ENCODE peak calls at places on chromosomes 3 and 15, in five cellular contexts. One of them, this sample, is unnamed.

GRCh38 chr3:151166161-151166560 is 36.9 kb downstream of the GPR171 start:
- DNase-seq in GM12878: no peak
- DNase-seq in HepG2: peak
- DNase-seq in H1: no peak
- DNase-seq in HCT116: no peak
- DNase-seq in this sample: no peak

GRCh38 chr3:106578911-106579310 is 710.1 kb upstream of the CBLB start:
- DNase-seq in GM12878: no peak
- DNase-seq in HCT116: no peak
- DNase-seq in H1: no peak
- DNase-seq in HepG2: no peak
- DNase-seq in this sample: no peak

GRCh38 chr3:56799251-56799882 is 2.4 kb downstream of the ARHGEF3 start:
- DNase-seq in HCT116: peak
- DNase-seq in H1: no peak
- DNase-seq in HepG2: peak
- DNase-seq in GM12878: no peak
- DNase-seq in this sample: peak

GRCh38 chr15:75349851-75350588 is 3.2 kb downstream of the NEIL1 start:
- DNase-seq in HepG2: no peak
- DNase-seq in GM12878: peak
- DNase-seq in H1: no peak
- DNase-seq in HCT116: no peak
- DNase-seq in this sample: no peak

GRCh38 chr15:72339777-72340177 is 19.8 kb upstream of the CELF6 start:
- DNase-seq in HepG2: peak
- DNase-seq in HCT116: no peak
- DNase-seq in H1: no peak
- DNase-seq in GM12878: no peak
- DNase-seq in this sample: peak

GRCh38 chr3:119237299-119237698 is 3.4 kb downstream of the B4GALT4 start:
- DNase-seq in HCT116: no peak
- DNase-seq in HepG2: no peak
- DNase-seq in H1: no peak
- DNase-seq in GM12878: no peak
- DNase-seq in this sample: no peak

GRCh38 chr3:56860351-56860750 is 58.6 kb upstream of the ARHGEF3 start:
- DNase-seq in H1: no peak
- DNase-seq in HepG2: no peak
- DNase-seq in HCT116: no peak
- DNase-seq in GM12878: no peak
- DNase-seq in this sample: no peak

GRCh38 chr15:101121511-101122090 is 130.2 kb downstream of the CHSY1 start:
- DNase-seq in H1: no peak
- DNase-seq in HCT116: no peak
- DNase-seq in GM12878: no peak
- DNase-seq in HepG2: no peak
- DNase-seq in this sample: peak

GRCh38 chr15:83516935-83517334 is 69.8 kb downstream of the SH3GL3 start:
- DNase-seq in H1: no peak
- DNase-seq in GM12878: no peak
- DNase-seq in HCT116: no peak
- DNase-seq in HepG2: no peak
- DNase-seq in this sample: no peak

GRCh38 chr3:171835613-171836012 is 7.5 kb upstream of the TMEM212 start:
- DNase-seq in HCT116: no peak
- DNase-seq in HepG2: no peak
- DNase-seq in GM12878: no peak
- DNase-seq in H1: no peak
- DNase-seq in this sample: no peak

GRCh38 chr3:151827816-151828215 is 13.9 kb downstream of the AADAC start:
- DNase-seq in HepG2: no peak
- DNase-seq in H1: no peak
- DNase-seq in HCT116: no peak
- DNase-seq in GM12878: no peak
- DNase-seq in this sample: no peak

DNA sequence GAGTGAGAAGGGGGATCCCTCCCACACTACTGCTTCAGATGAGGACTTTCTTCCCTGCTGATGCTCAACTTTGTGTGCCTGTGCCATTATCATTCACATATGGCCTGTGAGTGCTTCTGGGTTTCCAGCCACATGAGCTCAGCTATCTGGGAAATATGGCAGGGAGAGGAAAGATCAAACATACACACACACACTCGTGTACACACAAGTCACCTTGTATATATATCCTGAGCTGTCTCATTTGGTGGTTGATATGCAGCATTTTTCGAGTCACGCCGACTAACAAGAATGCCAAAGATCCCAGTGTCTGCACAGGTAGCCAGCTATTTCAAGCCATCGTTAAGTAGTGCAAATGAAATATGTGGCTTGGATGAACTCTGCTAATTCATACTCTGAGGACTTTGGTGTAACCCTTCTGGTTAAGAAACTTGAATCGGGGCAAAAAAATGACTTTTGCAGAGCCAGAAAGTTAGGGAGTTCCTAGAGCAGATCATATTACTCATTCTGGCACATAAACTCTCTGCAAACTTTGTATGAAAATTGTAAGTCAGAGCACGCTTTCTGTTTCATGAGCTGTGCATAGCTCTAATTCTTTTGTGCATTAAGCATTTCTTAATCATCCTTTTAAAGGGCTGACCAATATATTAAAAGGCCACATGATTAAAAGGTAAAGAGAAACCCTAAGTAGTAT is 24.9 kb upstream of the WNT5A start:
- DNase-seq in HepG2: no peak
- DNase-seq in HCT116: no peak
- DNase-seq in GM12878: no peak
- DNase-seq in H1: no peak
- DNase-seq in this sample: no peak
- H3K4me2 ChIP-seq in HepG2: no peak
- H3K4me2 ChIP-seq in HCT116: no peak
- H3K4me2 ChIP-seq in GM12878: no peak
- H3K4me2 ChIP-seq in H1: peak
- H3K4me2 ChIP-seq in this sample: no peak

GRCh38 chr3:3683261-3683660 is 116.0 kb upstream of the LRRN1 start:
- DNase-seq in H1: no peak
- DNase-seq in HCT116: no peak
- DNase-seq in HepG2: no peak
- DNase-seq in GM12878: no peak
- DNase-seq in this sample: no peak
- TF ChIP-seq SRF in H1: no peak
- TF ChIP-seq SRF in HCT116: no peak
- TF ChIP-seq SRF in HepG2: no peak
- TF ChIP-seq SRF in GM12878: no peak
- TF ChIP-seq SRF in this sample: no peak

GRCh38 chr3:25091938-25092337 is 336.1 kb upstream of the RARB start:
- DNase-seq in HepG2: no peak
- DNase-seq in H1: no peak
- DNase-seq in GM12878: no peak
- DNase-seq in HCT116: no peak
- DNase-seq in this sample: no peak

GRCh38 chr3:25096536-25096935 is 331.5 kb upstream of the RARB start:
- DNase-seq in GM12878: no peak
- DNase-seq in HepG2: no peak
- DNase-seq in H1: no peak
- DNase-seq in HCT116: no peak
- DNase-seq in this sample: no peak

GRCh38 chr3:25097023-25097422 is 331.0 kb upstream of the RARB start:
- DNase-seq in H1: no peak
- DNase-seq in HCT116: no peak
- DNase-seq in HepG2: no peak
- DNase-seq in GM12878: no peak
- DNase-seq in this sample: no peak

GRCh38 chr3:25090869-25091453 is 337.1 kb upstream of the RARB start:
- DNase-seq in GM12878: no peak
- DNase-seq in HCT116: no peak
- DNase-seq in H1: no peak
- DNase-seq in HepG2: no peak
- DNase-seq in this sample: no peak

DNA sequence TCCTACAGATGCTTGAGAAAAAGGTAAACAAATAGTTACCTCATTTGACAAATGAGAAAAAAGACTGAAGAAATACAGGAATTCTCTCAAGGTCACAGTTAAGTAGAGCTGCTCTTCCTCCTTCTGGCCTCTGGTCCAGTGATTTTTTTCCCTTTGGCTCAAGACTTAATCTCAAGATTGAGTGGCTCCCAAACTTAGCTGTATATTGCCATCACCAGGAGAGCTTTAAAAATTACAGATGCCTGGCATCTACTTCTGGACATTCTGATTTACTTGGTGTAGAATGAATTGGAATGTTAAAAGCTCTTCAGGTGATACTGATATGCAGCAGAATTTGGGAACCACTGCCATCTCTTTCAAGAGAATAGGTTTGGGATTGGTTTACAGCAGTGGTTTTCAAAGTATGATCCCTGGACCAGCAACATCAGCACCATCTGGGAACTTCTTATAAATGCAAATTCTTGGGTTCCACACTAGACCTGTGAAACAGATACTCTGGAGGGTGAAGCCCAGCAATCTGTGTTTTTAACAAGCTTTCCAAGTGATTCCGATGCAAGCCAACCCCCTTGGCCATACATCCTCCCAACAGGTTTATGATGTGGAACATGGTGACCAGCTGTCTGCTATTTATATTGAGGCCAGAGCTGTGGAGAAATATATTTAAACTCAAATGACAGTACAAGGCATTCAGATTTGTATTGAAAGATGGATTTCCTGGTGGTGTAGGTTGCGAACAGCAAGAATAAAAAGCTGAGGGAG is 333.0 kb upstream of the RARB start:
- DNase-seq in HepG2: no peak
- DNase-seq in H1: no peak
- DNase-seq in HCT116: no peak
- DNase-seq in GM12878: no peak
- DNase-seq in this sample: no peak
- H3K4me2 ChIP-seq in HepG2: no peak
- H3K4me2 ChIP-seq in H1: no peak
- H3K4me2 ChIP-seq in HCT116: no peak
- H3K4me2 ChIP-seq in GM12878: no peak
- H3K4me2 ChIP-seq in this sample: no peak

GRCh38 chr3:186990878-186991308 is 60.6 kb downstream of the ST6GAL1 start:
- DNase-seq in HepG2: no peak
- DNase-seq in HCT116: peak
- DNase-seq in H1: no peak
- DNase-seq in GM12878: no peak
- DNase-seq in this sample: no peak
- TF ChIP-seq SRF in HepG2: no peak
- TF ChIP-seq SRF in HCT116: peak
- TF ChIP-seq SRF in H1: no peak
- TF ChIP-seq SRF in GM12878: no peak
- TF ChIP-seq SRF in this sample: no peak

DNA sequence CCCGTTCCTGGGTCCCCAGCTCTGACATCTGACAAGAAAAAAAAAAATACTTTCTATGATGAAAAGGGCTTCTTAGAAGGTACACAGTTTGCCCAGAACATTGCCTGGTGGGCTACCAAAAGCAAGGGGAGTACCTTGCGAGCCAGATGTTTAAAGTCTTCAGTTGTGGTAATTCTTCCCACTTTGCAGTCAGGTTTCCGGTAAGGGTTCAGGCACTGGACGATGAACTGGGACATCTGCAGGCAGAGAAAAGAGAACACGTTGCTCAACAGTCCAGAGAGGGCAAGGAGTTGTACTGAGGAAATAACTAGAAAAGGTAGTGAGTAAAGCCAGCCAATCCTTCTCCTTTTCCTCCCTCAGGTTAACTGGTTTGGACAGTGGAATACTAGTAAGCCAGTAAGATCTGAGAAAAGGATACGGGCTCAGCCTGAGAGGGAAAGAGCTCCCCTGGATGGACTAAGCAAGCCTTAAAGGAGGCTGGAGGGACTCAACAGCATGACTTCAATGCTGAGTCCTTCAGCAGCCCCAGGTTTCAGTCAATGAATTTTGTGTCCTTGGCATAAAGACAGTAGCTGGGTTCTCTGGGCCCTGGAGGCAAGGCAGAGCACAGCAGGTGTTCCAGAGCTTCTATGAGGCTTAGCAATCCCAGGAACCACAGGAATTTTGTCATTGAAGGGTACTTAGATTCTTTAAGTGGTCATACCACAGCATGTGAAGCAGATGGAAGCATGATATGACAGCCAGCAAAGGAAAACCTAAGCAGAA is 38.2 kb downstream of the NBEAL2 start:
- DNase-seq in HCT116: no peak
- DNase-seq in HepG2: peak
- DNase-seq in GM12878: no peak
- DNase-seq in H1: no peak
- DNase-seq in this sample: no peak
- H3K4me2 ChIP-seq in HCT116: no peak
- H3K4me2 ChIP-seq in HepG2: peak
- H3K4me2 ChIP-seq in GM12878: no peak
- H3K4me2 ChIP-seq in H1: no peak
- H3K4me2 ChIP-seq in this sample: peak

GRCh38 chr3:145704020-145704419 is 457.0 kb downstream of the PLOD2 start:
- DNase-seq in GM12878: no peak
- DNase-seq in HepG2: no peak
- DNase-seq in H1: no peak
- DNase-seq in HCT116: no peak
- DNase-seq in this sample: no peak
- TF ChIP-seq SRF in GM12878: no peak
- TF ChIP-seq SRF in HepG2: no peak
- TF ChIP-seq SRF in H1: no peak
- TF ChIP-seq SRF in HCT116: no peak
- TF ChIP-seq SRF in this sample: no peak

GRCh38 chr3:43105224-43105596 is 669 bp downstream of the POMGNT2 start:
- DNase-seq in GM12878: no peak
- DNase-seq in HepG2: no peak
- DNase-seq in H1: no peak
- DNase-seq in HCT116: no peak
- DNase-seq in this sample: no peak

GRCh38 chr3:43104786-43105185 is 1.1 kb downstream of the POMGNT2 start:
- DNase-seq in HepG2: no peak
- DNase-seq in GM12878: no peak
- DNase-seq in H1: no peak
- DNase-seq in HCT116: no peak
- DNase-seq in this sample: no peak

GRCh38 chr3:43105597-43106292 is at the start of gene POMGNT2:
- DNase-seq in H1: peak
- DNase-seq in GM12878: peak
- DNase-seq in HepG2: peak
- DNase-seq in HCT116: peak
- DNase-seq in this sample: peak

GRCh38 chr3:43104039-43104438 is 1.8 kb downstream of the POMGNT2 start:
- DNase-seq in HCT116: no peak
- DNase-seq in H1: no peak
- DNase-seq in GM12878: no peak
- DNase-seq in HepG2: no peak
- DNase-seq in this sample: no peak

DNA sequence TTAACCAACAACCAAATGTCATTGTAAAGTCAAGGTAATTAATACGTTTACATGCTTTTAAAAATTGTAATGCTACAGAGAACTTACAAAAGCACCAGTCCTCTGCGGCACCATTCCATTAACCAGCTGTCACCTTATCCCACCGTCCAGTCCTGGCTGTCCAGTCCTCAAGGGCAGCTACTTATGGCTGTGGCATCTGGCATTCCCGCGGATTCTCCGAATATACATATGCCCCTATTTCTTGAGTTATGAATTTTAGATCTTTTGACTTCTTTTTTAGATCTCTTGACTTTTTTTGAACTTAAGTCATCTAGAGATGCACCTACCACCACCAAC is 382 bp upstream of the POMGNT2 start:
- DNase-seq in HepG2: no peak
- DNase-seq in HCT116: peak
- DNase-seq in GM12878: no peak
- DNase-seq in H1: no peak
- DNase-seq in this sample: no peak
- H3K4me2 ChIP-seq in HepG2: peak
- H3K4me2 ChIP-seq in HCT116: peak
- H3K4me2 ChIP-seq in GM12878: peak
- H3K4me2 ChIP-seq in H1: peak
- H3K4me2 ChIP-seq in this sample: peak

This sample was measured in K562.